ENCODE peak calls at places on chromosome 12, in seven cellular contexts. One of them, this sample, is unnamed.
A peak's percentile ranks its signal among the peaks of the same experiment; 100 is the strongest.

GRCh38 chr12:106987846-106988245 is 900 bp upstream of the MTERF2 start:
- DNase-seq in ureter: no peak
- DNase-seq in astrocyte of the spinal cord: no peak
- DNase-seq in AML-193: no peak
- DNase-seq in GM18507: no peak
- DNase-seq in MCF 10A: no peak
- DNase-seq in activated CD8-positive, alpha-beta memory T cell treated with anti-CD3 and anti-CD28 coated beads for 48 hours: no peak
- DNase-seq in this sample: no peak

GRCh38 chr12:79662046-79662811 is 28.5 kb downstream of the PAWR start:
- DNase-seq in ureter: no peak
- DNase-seq in astrocyte of the spinal cord: no peak
- DNase-seq in AML-193: peak; percentile 10
- DNase-seq in GM18507: no peak
- DNase-seq in MCF 10A: no peak
- DNase-seq in activated CD8-positive, alpha-beta memory T cell treated with anti-CD3 and anti-CD28 coated beads for 48 hours: no peak
- DNase-seq in this sample: no peak

GRCh38 chr12:24895612-24896011 is 53.3 kb downstream of the BCAT1 start:
- DNase-seq in ureter: no peak
- DNase-seq in astrocyte of the spinal cord: peak; percentile 51
- DNase-seq in AML-193: no peak
- DNase-seq in GM18507: no peak
- DNase-seq in MCF 10A: no peak
- DNase-seq in activated CD8-positive, alpha-beta memory T cell treated with anti-CD3 and anti-CD28 coated beads for 48 hours: no peak
- DNase-seq in this sample: no peak

GRCh38 chr12:75208851-75209781 is 523 bp downstream of the KCNC2 start:
- DNase-seq in ureter: no peak
- DNase-seq in astrocyte of the spinal cord: peak; percentile 51
- DNase-seq in AML-193: no peak
- DNase-seq in GM18507: no peak
- DNase-seq in MCF 10A: peak; percentile 26
- DNase-seq in activated CD8-positive, alpha-beta memory T cell treated with anti-CD3 and anti-CD28 coated beads for 48 hours: peak; percentile 2
- DNase-seq in this sample: peak; percentile 27

GRCh38 chr12:76117751-76118150 is 33.3 kb upstream of the NAP1L1 start:
- DNase-seq in ureter: no peak
- DNase-seq in astrocyte of the spinal cord: no peak
- DNase-seq in AML-193: no peak
- DNase-seq in GM18507: no peak
- DNase-seq in MCF 10A: no peak
- DNase-seq in activated CD8-positive, alpha-beta memory T cell treated with anti-CD3 and anti-CD28 coated beads for 48 hours: no peak
- DNase-seq in this sample: no peak

GRCh38 chr12:106163712-106164111 is 25.0 kb upstream of the NUAK1 start:
- DNase-seq in ureter: no peak
- DNase-seq in astrocyte of the spinal cord: no peak
- DNase-seq in AML-193: no peak
- DNase-seq in GM18507: no peak
- DNase-seq in MCF 10A: no peak
- DNase-seq in activated CD8-positive, alpha-beta memory T cell treated with anti-CD3 and anti-CD28 coated beads for 48 hours: no peak
- DNase-seq in this sample: no peak

GRCh38 chr12:109586385-109587296 is 13.0 kb downstream of the MVK start:
- DNase-seq in ureter: no peak
- DNase-seq in astrocyte of the spinal cord: no peak
- DNase-seq in AML-193: no peak
- DNase-seq in GM18507: no peak
- DNase-seq in MCF 10A: no peak
- DNase-seq in activated CD8-positive, alpha-beta memory T cell treated with anti-CD3 and anti-CD28 coated beads for 48 hours: no peak
- DNase-seq in this sample: no peak

GRCh38 chr12:109134186-109134917 is 18.0 kb downstream of the ACACB start:
- DNase-seq in ureter: no peak
- DNase-seq in astrocyte of the spinal cord: no peak
- DNase-seq in AML-193: no peak
- DNase-seq in GM18507: no peak
- DNase-seq in MCF 10A: peak; percentile 70
- DNase-seq in activated CD8-positive, alpha-beta memory T cell treated with anti-CD3 and anti-CD28 coated beads for 48 hours: no peak
- DNase-seq in this sample: no peak

GRCh38 chr12:132424118-132424438 is 65.9 kb upstream of the FBRSL1 start:
- DNase-seq in ureter: no peak
- DNase-seq in astrocyte of the spinal cord: no peak
- DNase-seq in AML-193: no peak
- DNase-seq in GM18507: no peak
- DNase-seq in MCF 10A: no peak
- DNase-seq in activated CD8-positive, alpha-beta memory T cell treated with anti-CD3 and anti-CD28 coated beads for 48 hours: no peak
- DNase-seq in this sample: no peak

This sample was measured in renal cortical epithelial cell.